ENCODE peak calls at places on chromosomes 16 and 17, in five cellular contexts. J is prostate gland, D is AG10803, G is astrocyte of the spinal cord, L is left ventricle myocardium inferior. T is an unnamed sample.

GRCh38 chr17:74780443-74781238 is 4.5 kb upstream of the NAT9 start:
- DNase-seq in J (no peak), D (no peak), G (peak; percentile 17), L (no peak), T (no peak)

GRCh38 chr17:258906-259305 is 77.5 kb upstream of the DOC2B start:
- DNase-seq in J (no peak), D (no peak), G (no peak), L (no peak), T (no peak)

GRCh38 chr17:77323413-77324171 is 182.8 kb downstream of the SEC14L1 start:
- DNase-seq in J (no peak), D (peak; percentile 69), G (peak; percentile 57), L (no peak), T (no peak)

GRCh38 chr17:978110-979093 is 1.2 kb downstream of the NXN start:
- DNase-seq in J (no peak), D (peak; percentile 42), G (peak; percentile 15), L (peak; percentile 55), T (no peak)

GRCh38 chr17:49910094-49910857 is 58.7 kb upstream of the DLX4 start:
- DNase-seq in J (no peak), D (no peak), G (no peak), L (no peak), T (no peak)

GRCh38 chr16:67767953-67768352 is 38.4 kb downstream of the RANBP10 start:
- DNase-seq in J (no peak), D (peak; percentile 48), G (peak; percentile 75), L (no peak), T (no peak)

GRCh38 chr16:77788196-77789084 is at the start of gene VAT1L:
- DNase-seq in J (no peak), D (peak; percentile 53), G (peak; percentile 75), L (peak; percentile 19), T (no peak)

GRCh38 chr17:58187063-58187462 is 5.5 kb upstream of the EPX start:
- DNase-seq in J (no peak), D (no peak), G (no peak), L (no peak), T (no peak)

GRCh38 chr16:31022574-31023251 is 10.6 kb upstream of the STX4 start:
- DNase-seq in J (no peak), D (no peak), G (no peak), L (no peak), T (no peak)

GRCh38 chr17:77372444-77373297 is 231.9 kb downstream of the SEC14L1 start:
- DNase-seq in J (peak; percentile 47), D (peak; percentile 89), G (peak; percentile 82), L (peak; percentile 91), T (no peak)

GRCh38 chr16:1537763-1538289 is 4.4 kb downstream of the TMEM204 start:
- DNase-seq in J (no peak), D (no peak), G (no peak), L (peak; percentile 12), T (no peak)

GRCh38 chr16:56547120-56547948 is 17.5 kb upstream of the MT4 start:
- DNase-seq in J (peak; percentile 24), D (peak; percentile 66), G (peak; percentile 33), L (no peak), T (no peak)

GRCh38 chr16:87847785-87848675 is 21.3 kb downstream of the SLC7A5 start:
- DNase-seq in J (no peak), D (no peak), G (no peak), L (no peak), T (no peak)

GRCh38 chr17:31225831-31226230 is 71.2 kb downstream of the OMG start:
- DNase-seq in J (no peak), D (no peak), G (no peak), L (no peak), T (no peak)

GRCh38 chr17:48294989-48295892 is 134.8 kb downstream of the SKAP1 start:
- DNase-seq in J (no peak), D (no peak), G (no peak), L (no peak), T (no peak)

GRCh38 chr17:39754958-39755549 is 17.3 kb downstream of the GRB7 start:
- DNase-seq in J (no peak), D (no peak), G (peak; percentile 14), L (no peak), T (no peak)

GRCh38 chr17:40311575-40311974 is 2.6 kb downstream of the RARA start:
- DNase-seq in J (no peak), D (peak; percentile 68), G (no peak), L (peak; percentile 73), T (no peak)

GRCh38 chr17:986322-986929 is 6.8 kb upstream of the NXN start:
- DNase-seq in J (no peak), D (no peak), G (no peak), L (no peak), T (no peak)

GRCh38 chr16:62256406-62256805 is 220.2 kb upstream of the CDH8 start:
- DNase-seq in J (no peak), D (no peak), G (no peak), L (no peak), T (no peak)

GRCh38 chr16:30941600-30942420 is 7.1 kb upstream of the ORAI3 start:
- DNase-seq in J (peak; percentile 61), D (peak; percentile 62), G (peak; percentile 59), L (peak; percentile 77), T (no peak)

GRCh38 chr17:49218941-49219913 is 8.7 kb downstream of the ABI3 start:
- DNase-seq in J (no peak), D (no peak), G (no peak), L (peak; percentile 27), T (no peak)

GRCh38 chr17:46974086-46974485 is 5.0 kb downstream of the RPRML start:
- DNase-seq in J (peak; percentile 52), D (no peak), G (no peak), L (no peak), T (peak; percentile 54)

GRCh38 chr17:81868674-81869220 is 2.4 kb downstream of the ARHGDIA start:
- DNase-seq in J (no peak), D (peak; percentile 88), G (peak; percentile 82), L (no peak), T (no peak)

GRCh38 chr17:36657390-36657762 is 56.0 kb downstream of the MRM1 start:
- DNase-seq in J (no peak), D (no peak), G (no peak), L (no peak), T (no peak)
- H3K4me3 ChIP-seq in J (peak overlapping the region; percentile 29), D (no peak overlapping the region), G (peak overlapping the region; percentile 21), L (peak overlapping the region; percentile 64), T (no peak overlapping the region)

DNA sequence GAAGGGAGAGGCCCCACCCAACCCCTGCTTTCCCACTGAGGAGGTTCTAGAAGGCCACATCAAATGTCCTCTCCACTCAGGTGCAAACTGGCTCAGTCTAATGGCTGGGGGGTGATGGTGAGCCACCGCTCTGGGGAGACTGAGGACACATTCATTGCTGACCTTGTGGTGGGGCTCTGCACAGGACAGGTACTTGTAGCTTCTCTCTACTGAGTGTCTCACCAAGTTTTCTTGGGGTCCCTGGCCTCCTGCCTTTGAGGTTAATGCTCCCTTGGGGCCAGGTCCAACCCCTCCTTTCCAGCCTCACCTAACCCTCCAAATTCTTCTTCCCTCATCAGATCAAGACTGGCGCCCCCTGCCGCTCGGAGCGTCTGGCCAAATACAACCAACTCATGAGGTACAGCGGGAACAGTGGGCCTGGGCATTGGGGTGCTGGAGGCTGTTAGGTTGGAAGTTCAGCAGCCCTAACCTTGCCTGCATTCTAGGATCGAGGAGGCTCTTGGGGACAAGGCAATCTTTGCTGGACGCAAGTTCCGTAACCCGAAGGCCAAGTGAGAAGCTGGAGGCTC is 5.7 kb downstream of the ENO3 start:
- DNase-seq in J (no peak), D (no peak), G (no peak), L (no peak), T (no peak)
- TF ChIP-seq CTCF in J (no peak), D (no peak), G (peak; percentile 16), L (peak; percentile 26), T (no peak)

DNA sequence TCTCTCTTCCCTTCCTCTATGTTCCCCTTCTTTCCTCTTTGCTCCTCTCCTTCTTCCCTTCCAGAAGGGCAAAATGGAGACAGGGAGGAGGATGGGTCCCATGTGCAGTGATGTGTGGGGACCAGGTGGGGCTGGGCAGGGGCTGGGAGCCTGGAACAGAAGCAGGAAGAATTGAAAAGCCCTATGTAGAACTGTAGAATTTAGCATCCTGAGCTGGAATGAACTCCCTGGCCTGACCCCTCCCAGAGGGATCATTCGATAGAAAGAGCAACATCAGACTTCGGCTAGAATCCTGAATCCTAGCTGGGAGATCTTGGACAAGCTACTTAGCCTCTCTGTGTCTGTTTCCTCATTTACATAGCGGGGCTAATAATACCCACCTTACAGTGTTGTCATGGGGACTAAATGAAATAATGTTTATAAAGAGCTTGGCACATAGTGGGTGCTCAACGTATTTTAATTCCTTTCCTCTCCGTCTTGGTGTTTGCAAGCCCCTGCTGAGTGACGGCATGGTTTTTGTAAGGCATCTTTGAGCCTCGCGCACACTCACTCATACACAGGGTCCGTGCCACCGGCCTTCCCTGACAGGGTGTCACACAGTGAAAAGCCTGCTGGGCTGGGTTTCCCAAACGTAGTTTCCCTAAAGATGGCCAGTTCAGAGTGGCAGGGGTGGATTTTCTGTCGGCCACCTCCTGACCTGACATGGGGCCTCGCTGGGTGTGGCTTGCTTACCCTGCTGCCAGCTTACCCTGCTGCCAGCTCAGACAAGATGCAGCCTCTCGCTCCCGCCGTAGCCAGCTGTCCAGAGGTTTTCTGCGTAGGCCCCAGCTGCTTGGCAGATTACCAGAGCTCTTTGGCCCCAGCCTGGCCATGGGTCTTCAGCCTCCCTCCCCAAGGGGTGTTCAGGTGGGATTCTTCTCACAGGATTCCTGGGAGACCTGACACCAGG is 6.1 kb upstream of the ARHGAP23 start:
- DNase-seq in J (no peak), D (no peak), G (no peak), L (no peak), T (no peak)
- H3K4me3 ChIP-seq in J (no peak overlapping the region), D (no peak overlapping the region), G (no peak overlapping the region), L (peak overlapping the region; percentile 6), T (no peak overlapping the region)

DNA sequence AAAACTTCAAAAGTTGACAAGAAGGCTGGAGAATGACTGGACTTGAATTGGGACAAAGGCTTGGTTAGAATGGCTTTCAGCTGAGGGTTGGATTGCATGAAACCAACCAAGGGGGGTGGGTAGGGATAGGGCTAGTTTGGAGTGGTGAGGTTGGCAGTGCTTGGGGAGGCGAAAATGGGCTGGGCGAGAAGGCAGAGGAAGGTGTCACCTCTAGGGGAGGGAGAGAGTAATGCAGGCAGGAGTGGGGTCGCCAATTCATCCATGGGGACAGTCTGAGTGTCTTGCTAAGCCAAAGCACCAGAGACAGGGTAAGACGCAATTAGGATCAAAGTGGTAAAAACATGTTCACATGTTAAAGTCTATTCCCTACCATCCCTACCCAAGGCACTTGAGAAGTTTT is 6.2 kb upstream of the DNAH2 start:
- DNase-seq in J (no peak), D (no peak), G (no peak), L (no peak), T (no peak)
- TF ChIP-seq CTCF in J (no peak), D (peak; percentile 14), G (peak; percentile 8), L (no peak), T (no peak)

DNA sequence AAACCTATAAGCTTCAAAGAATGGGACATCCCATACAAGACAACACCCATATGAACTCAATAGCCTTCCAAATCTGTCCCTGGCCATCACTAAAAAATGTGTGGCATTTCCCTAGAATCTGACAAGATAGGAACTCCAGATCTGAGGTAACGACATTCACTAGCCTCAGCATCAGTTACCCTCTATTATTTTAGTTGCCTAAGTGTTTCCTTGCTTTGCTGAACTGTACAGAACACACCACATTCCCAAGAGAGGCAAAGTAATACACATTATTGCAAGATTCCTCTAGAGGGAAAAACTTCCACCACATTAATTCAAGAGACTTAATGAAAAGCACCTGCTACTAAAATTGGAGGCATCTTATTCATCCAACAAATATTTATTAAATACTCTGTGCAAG is 5.0 kb downstream of the LSM12 start:
- DNase-seq in J (no peak), D (peak; percentile 92), G (no peak), L (no peak), T (no peak)
- H3K4me3 ChIP-seq in J (no peak overlapping the region), D (no peak overlapping the region), G (no peak overlapping the region), L (no peak overlapping the region), T (no peak overlapping the region)

GRCh38 chr16:80689487-80689886 is 114.9 kb downstream of the CDYL2 start:
- DNase-seq in J (peak; percentile 2), D (no peak), G (no peak), L (no peak), T (no peak)
- TF ChIP-seq CTCF in J (no peak), D (no peak), G (no peak), L (no peak), T (no peak)